ENCODE peak calls at places on chromosomes 5 and 9, in ten cellular contexts. One of them, this sample, is unnamed.

GRCh38 chr5:1809416-1810035 is 8.3 kb downstream of the NDUFS6 start:
- DNase-seq in HFF-Myc: no peak
- DNase-seq in iPS-NIHi11: no peak
- DNase-seq in AG08396: no peak
- DNase-seq in T follicular helper cell: no peak
- DNase-seq in activated naive CD4-positive, alpha-beta T cell treated with anti-CD3 and anti-CD28 coated beads, Interleukin-2, amount 10 ng/mL, durations not matched to agents 7 days and 5 days: no peak
- DNase-seq in heart right ventricle: no peak
- DNase-seq in pancreas: no peak
- DNase-seq in brain microvascular endothelial cell: no peak
- DNase-seq in activated T-helper 1 cell treated with Interleukin-2 at 50 U/mL for 16 hours: no peak
- DNase-seq in this sample: no peak

GRCh38 chr5:147046226-147046625 is 167.7 kb upstream of the PPP2R2B start:
- DNase-seq in HFF-Myc: no peak
- DNase-seq in iPS-NIHi11: no peak
- DNase-seq in AG08396: no peak
- DNase-seq in T follicular helper cell: no peak
- DNase-seq in activated naive CD4-positive, alpha-beta T cell treated with anti-CD3 and anti-CD28 coated beads, Interleukin-2, amount 10 ng/mL, durations not matched to agents 7 days and 5 days: no peak
- DNase-seq in heart right ventricle: no peak
- DNase-seq in pancreas: no peak
- DNase-seq in brain microvascular endothelial cell: no peak
- DNase-seq in activated T-helper 1 cell treated with Interleukin-2 at 50 U/mL for 16 hours: no peak
- DNase-seq in this sample: no peak

GRCh38 chr9:124769451-124770358 is 1.4 kb downstream of the NR6A1 start:
- DNase-seq in HFF-Myc: no peak
- DNase-seq in iPS-NIHi11: peak
- DNase-seq in AG08396: no peak
- DNase-seq in T follicular helper cell: no peak
- DNase-seq in activated naive CD4-positive, alpha-beta T cell treated with anti-CD3 and anti-CD28 coated beads, Interleukin-2, amount 10 ng/mL, durations not matched to agents 7 days and 5 days: peak
- DNase-seq in heart right ventricle: peak
- DNase-seq in pancreas: peak
- DNase-seq in brain microvascular endothelial cell: no peak
- DNase-seq in activated T-helper 1 cell treated with Interleukin-2 at 50 U/mL for 16 hours: no peak
- DNase-seq in this sample: no peak

GRCh38 chr9:130866474-130866965 is 30.1 kb downstream of the QRFP start:
- DNase-seq in HFF-Myc: no peak
- DNase-seq in iPS-NIHi11: peak
- DNase-seq in AG08396: peak
- DNase-seq in T follicular helper cell: peak
- DNase-seq in activated naive CD4-positive, alpha-beta T cell treated with anti-CD3 and anti-CD28 coated beads, Interleukin-2, amount 10 ng/mL, durations not matched to agents 7 days and 5 days: peak
- DNase-seq in heart right ventricle: no peak
- DNase-seq in pancreas: peak
- DNase-seq in brain microvascular endothelial cell: peak
- DNase-seq in activated T-helper 1 cell treated with Interleukin-2 at 50 U/mL for 16 hours: no peak
- DNase-seq in this sample: peak

GRCh38 chr9:108062680-108063079 is 573.1 kb upstream of the KLF4 start:
- DNase-seq in HFF-Myc: no peak
- DNase-seq in iPS-NIHi11: no peak
- DNase-seq in AG08396: no peak
- DNase-seq in T follicular helper cell: no peak
- DNase-seq in activated naive CD4-positive, alpha-beta T cell treated with anti-CD3 and anti-CD28 coated beads, Interleukin-2, amount 10 ng/mL, durations not matched to agents 7 days and 5 days: no peak
- DNase-seq in heart right ventricle: no peak
- DNase-seq in pancreas: no peak
- DNase-seq in brain microvascular endothelial cell: no peak
- DNase-seq in activated T-helper 1 cell treated with Interleukin-2 at 50 U/mL for 16 hours: no peak
- DNase-seq in this sample: no peak

GRCh38 chr9:20714442-20715415 is 30.7 kb downstream of the FOCAD start:
- DNase-seq in HFF-Myc: no peak
- DNase-seq in iPS-NIHi11: no peak
- DNase-seq in AG08396: no peak
- DNase-seq in T follicular helper cell: no peak
- DNase-seq in activated naive CD4-positive, alpha-beta T cell treated with anti-CD3 and anti-CD28 coated beads, Interleukin-2, amount 10 ng/mL, durations not matched to agents 7 days and 5 days: no peak
- DNase-seq in heart right ventricle: no peak
- DNase-seq in pancreas: no peak
- DNase-seq in brain microvascular endothelial cell: no peak
- DNase-seq in activated T-helper 1 cell treated with Interleukin-2 at 50 U/mL for 16 hours: no peak
- DNase-seq in this sample: no peak

GRCh38 chr9:106964329-106964728 is 101.4 kb downstream of the ZNF462 start:
- DNase-seq in HFF-Myc: no peak
- DNase-seq in iPS-NIHi11: no peak
- DNase-seq in AG08396: no peak
- DNase-seq in T follicular helper cell: no peak
- DNase-seq in activated naive CD4-positive, alpha-beta T cell treated with anti-CD3 and anti-CD28 coated beads, Interleukin-2, amount 10 ng/mL, durations not matched to agents 7 days and 5 days: no peak
- DNase-seq in heart right ventricle: no peak
- DNase-seq in pancreas: no peak
- DNase-seq in brain microvascular endothelial cell: no peak
- DNase-seq in activated T-helper 1 cell treated with Interleukin-2 at 50 U/mL for 16 hours: no peak
- DNase-seq in this sample: no peak

GRCh38 chr5:139811076-139811607 is 15.5 kb downstream of the PSD2 start:
- DNase-seq in HFF-Myc: no peak
- DNase-seq in iPS-NIHi11: no peak
- DNase-seq in AG08396: no peak
- DNase-seq in T follicular helper cell: no peak
- DNase-seq in activated naive CD4-positive, alpha-beta T cell treated with anti-CD3 and anti-CD28 coated beads, Interleukin-2, amount 10 ng/mL, durations not matched to agents 7 days and 5 days: no peak
- DNase-seq in heart right ventricle: no peak
- DNase-seq in pancreas: no peak
- DNase-seq in brain microvascular endothelial cell: no peak
- DNase-seq in activated T-helper 1 cell treated with Interleukin-2 at 50 U/mL for 16 hours: no peak
- DNase-seq in this sample: no peak

GRCh38 chr5:149759563-149759962 is 29.5 kb downstream of the PPARGC1B start:
- DNase-seq in HFF-Myc: no peak
- DNase-seq in iPS-NIHi11: no peak
- DNase-seq in AG08396: no peak
- DNase-seq in T follicular helper cell: no peak
- DNase-seq in activated naive CD4-positive, alpha-beta T cell treated with anti-CD3 and anti-CD28 coated beads, Interleukin-2, amount 10 ng/mL, durations not matched to agents 7 days and 5 days: no peak
- DNase-seq in heart right ventricle: no peak
- DNase-seq in pancreas: no peak
- DNase-seq in brain microvascular endothelial cell: no peak
- DNase-seq in activated T-helper 1 cell treated with Interleukin-2 at 50 U/mL for 16 hours: no peak
- DNase-seq in this sample: no peak

GRCh38 chr9:87740198-87740597 is 14.3 kb downstream of the CTSL start:
- DNase-seq in HFF-Myc: no peak
- DNase-seq in iPS-NIHi11: no peak
- DNase-seq in AG08396: no peak
- DNase-seq in T follicular helper cell: no peak
- DNase-seq in activated naive CD4-positive, alpha-beta T cell treated with anti-CD3 and anti-CD28 coated beads, Interleukin-2, amount 10 ng/mL, durations not matched to agents 7 days and 5 days: no peak
- DNase-seq in heart right ventricle: no peak
- DNase-seq in pancreas: no peak
- DNase-seq in brain microvascular endothelial cell: no peak
- DNase-seq in activated T-helper 1 cell treated with Interleukin-2 at 50 U/mL for 16 hours: no peak
- DNase-seq in this sample: no peak

GRCh38 chr9:28720746-28721145 is 1147.5 kb upstream of the C9orf72 start:
- DNase-seq in HFF-Myc: no peak
- DNase-seq in iPS-NIHi11: no peak
- DNase-seq in AG08396: no peak
- DNase-seq in T follicular helper cell: no peak
- DNase-seq in activated naive CD4-positive, alpha-beta T cell treated with anti-CD3 and anti-CD28 coated beads, Interleukin-2, amount 10 ng/mL, durations not matched to agents 7 days and 5 days: no peak
- DNase-seq in heart right ventricle: no peak
- DNase-seq in pancreas: no peak
- DNase-seq in brain microvascular endothelial cell: no peak
- DNase-seq in activated T-helper 1 cell treated with Interleukin-2 at 50 U/mL for 16 hours: no peak
- DNase-seq in this sample: peak

GRCh38 chr5:3741372-3741770 is 145.7 kb downstream of the IRX1 start:
- DNase-seq in HFF-Myc: no peak
- DNase-seq in iPS-NIHi11: no peak
- DNase-seq in AG08396: no peak
- DNase-seq in T follicular helper cell: no peak
- DNase-seq in activated naive CD4-positive, alpha-beta T cell treated with anti-CD3 and anti-CD28 coated beads, Interleukin-2, amount 10 ng/mL, durations not matched to agents 7 days and 5 days: no peak
- DNase-seq in heart right ventricle: no peak
- DNase-seq in pancreas: no peak
- DNase-seq in brain microvascular endothelial cell: no peak
- DNase-seq in activated T-helper 1 cell treated with Interleukin-2 at 50 U/mL for 16 hours: no peak
- DNase-seq in this sample: no peak

GRCh38 chr9:36316629-36317317 is 58.5 kb upstream of the GNE start:
- DNase-seq in HFF-Myc: no peak
- DNase-seq in iPS-NIHi11: no peak
- DNase-seq in AG08396: no peak
- DNase-seq in T follicular helper cell: no peak
- DNase-seq in activated naive CD4-positive, alpha-beta T cell treated with anti-CD3 and anti-CD28 coated beads, Interleukin-2, amount 10 ng/mL, durations not matched to agents 7 days and 5 days: no peak
- DNase-seq in heart right ventricle: no peak
- DNase-seq in pancreas: no peak
- DNase-seq in brain microvascular endothelial cell: peak
- DNase-seq in activated T-helper 1 cell treated with Interleukin-2 at 50 U/mL for 16 hours: no peak
- DNase-seq in this sample: no peak

GRCh38 chr9:101618693-101619092 is 23.9 kb upstream of the PPP3R2 start:
- DNase-seq in HFF-Myc: no peak
- DNase-seq in iPS-NIHi11: no peak
- DNase-seq in AG08396: no peak
- DNase-seq in T follicular helper cell: no peak
- DNase-seq in activated naive CD4-positive, alpha-beta T cell treated with anti-CD3 and anti-CD28 coated beads, Interleukin-2, amount 10 ng/mL, durations not matched to agents 7 days and 5 days: no peak
- DNase-seq in heart right ventricle: no peak
- DNase-seq in pancreas: no peak
- DNase-seq in brain microvascular endothelial cell: no peak
- DNase-seq in activated T-helper 1 cell treated with Interleukin-2 at 50 U/mL for 16 hours: no peak
- DNase-seq in this sample: no peak

GRCh38 chr9:126793686-126794417 is 11.0 kb upstream of the ZBTB43 start:
- DNase-seq in HFF-Myc: no peak
- DNase-seq in iPS-NIHi11: no peak
- DNase-seq in AG08396: no peak
- DNase-seq in T follicular helper cell: no peak
- DNase-seq in activated naive CD4-positive, alpha-beta T cell treated with anti-CD3 and anti-CD28 coated beads, Interleukin-2, amount 10 ng/mL, durations not matched to agents 7 days and 5 days: no peak
- DNase-seq in heart right ventricle: no peak
- DNase-seq in pancreas: no peak
- DNase-seq in brain microvascular endothelial cell: no peak
- DNase-seq in activated T-helper 1 cell treated with Interleukin-2 at 50 U/mL for 16 hours: no peak
- DNase-seq in this sample: peak

GRCh38 chr9:124768778-124769350 is 2.2 kb downstream of the NR6A1 start:
- DNase-seq in HFF-Myc: no peak
- DNase-seq in iPS-NIHi11: no peak
- DNase-seq in AG08396: no peak
- DNase-seq in T follicular helper cell: no peak
- DNase-seq in activated naive CD4-positive, alpha-beta T cell treated with anti-CD3 and anti-CD28 coated beads, Interleukin-2, amount 10 ng/mL, durations not matched to agents 7 days and 5 days: no peak
- DNase-seq in heart right ventricle: no peak
- DNase-seq in pancreas: no peak
- DNase-seq in brain microvascular endothelial cell: no peak
- DNase-seq in activated T-helper 1 cell treated with Interleukin-2 at 50 U/mL for 16 hours: no peak
- DNase-seq in this sample: no peak

GRCh38 chr9:94700445-94700844 is 26.1 kb upstream of the AOPEP start:
- DNase-seq in HFF-Myc: no peak
- DNase-seq in iPS-NIHi11: no peak
- DNase-seq in AG08396: no peak
- DNase-seq in T follicular helper cell: no peak
- DNase-seq in activated naive CD4-positive, alpha-beta T cell treated with anti-CD3 and anti-CD28 coated beads, Interleukin-2, amount 10 ng/mL, durations not matched to agents 7 days and 5 days: no peak
- DNase-seq in heart right ventricle: no peak
- DNase-seq in pancreas: no peak
- DNase-seq in brain microvascular endothelial cell: no peak
- DNase-seq in activated T-helper 1 cell treated with Interleukin-2 at 50 U/mL for 16 hours: no peak
- DNase-seq in this sample: no peak

GRCh38 chr9:121447341-121447834 is 52.3 kb downstream of the GGTA1 start:
- DNase-seq in HFF-Myc: peak
- DNase-seq in iPS-NIHi11: no peak
- DNase-seq in AG08396: no peak
- DNase-seq in T follicular helper cell: no peak
- DNase-seq in activated naive CD4-positive, alpha-beta T cell treated with anti-CD3 and anti-CD28 coated beads, Interleukin-2, amount 10 ng/mL, durations not matched to agents 7 days and 5 days: no peak
- DNase-seq in heart right ventricle: no peak
- DNase-seq in pancreas: no peak
- DNase-seq in brain microvascular endothelial cell: peak
- DNase-seq in activated T-helper 1 cell treated with Interleukin-2 at 50 U/mL for 16 hours: no peak
- DNase-seq in this sample: peak